ENCODE peak calls at places on chromosome 10, in five cellular contexts. One of them, this sample, is unnamed. For H3K4me1, the result is how much of the 10 kb centered on the place peaks cover.

GRCh38 chr10:126902157-126902556 is 3.1 kb upstream of the DOCK1 start:
- DNase-seq in IMR-90: peak
- DNase-seq in fibroblast of lung: peak
- DNase-seq in A549: peak
- DNase-seq in neuronal stem cell: no peak
- DNase-seq in this sample: peak

GRCh38 chr10:129765664-129766550 is 198.2 kb downstream of the EBF3 start:
- DNase-seq in A549: no peak
- DNase-seq in neuronal stem cell: no peak
- DNase-seq in fibroblast of lung: no peak
- DNase-seq in IMR-90: no peak
- DNase-seq in this sample: no peak

GRCh38 chr10:34403512-34403911 is 411.6 kb downstream of the PARD3 start:
- DNase-seq in neuronal stem cell: no peak
- DNase-seq in IMR-90: peak
- DNase-seq in A549: no peak
- DNase-seq in fibroblast of lung: peak
- DNase-seq in this sample: no peak

GRCh38 chr10:100560248-100560647 is 24.5 kb downstream of the HIF1AN start:
- DNase-seq in A549: no peak
- DNase-seq in fibroblast of lung: no peak
- DNase-seq in neuronal stem cell: no peak
- DNase-seq in IMR-90: no peak
- DNase-seq in this sample: no peak

GRCh38 chr10:29105516-29106215 is 183.2 kb upstream of the LYZL1 start:
- DNase-seq in IMR-90: peak
- DNase-seq in fibroblast of lung: peak
- DNase-seq in neuronal stem cell: no peak
- DNase-seq in A549: peak
- DNase-seq in this sample: peak

GRCh38 chr10:62050941-62051433 is 149.5 kb downstream of the ARID5B start:
- DNase-seq in neuronal stem cell: no peak
- DNase-seq in fibroblast of lung: peak
- DNase-seq in IMR-90: peak
- DNase-seq in A549: peak
- DNase-seq in this sample: peak

GRCh38 chr10:133182190-133182589 is 22.2 kb downstream of the KNDC1 start:
- DNase-seq in fibroblast of lung: no peak
- DNase-seq in A549: no peak
- DNase-seq in neuronal stem cell: no peak
- DNase-seq in IMR-90: no peak
- DNase-seq in this sample: no peak

GRCh38 chr10:30491204-30491603 is 57.2 kb downstream of the MAP3K8 start:
- DNase-seq in fibroblast of lung: peak
- DNase-seq in neuronal stem cell: no peak
- DNase-seq in A549: no peak
- DNase-seq in IMR-90: peak
- DNase-seq in this sample: peak

GRCh38 chr10:21122907-21123306 is 225.8 kb upstream of the NEBL start:
- DNase-seq in A549: no peak
- DNase-seq in fibroblast of lung: no peak
- DNase-seq in neuronal stem cell: no peak
- DNase-seq in IMR-90: no peak
- DNase-seq in this sample: no peak

GRCh38 chr10:130138479-130138866 is 2.3 kb downstream of the GLRX3 start:
- DNase-seq in neuronal stem cell: no peak
- DNase-seq in IMR-90: peak
- DNase-seq in fibroblast of lung: peak
- DNase-seq in A549: peak
- DNase-seq in this sample: peak

GRCh38 chr10:128151031-128151430 is 24.8 kb upstream of the MKI67 start:
- DNase-seq in IMR-90: no peak
- DNase-seq in neuronal stem cell: no peak
- DNase-seq in fibroblast of lung: no peak
- DNase-seq in A549: no peak
- DNase-seq in this sample: no peak

GRCh38 chr10:133261726-133262325 is 14.8 kb downstream of the ADAM8 start:
- DNase-seq in fibroblast of lung: peak
- DNase-seq in A549: peak
- DNase-seq in IMR-90: peak
- DNase-seq in neuronal stem cell: no peak
- DNase-seq in this sample: peak

GRCh38 chr10:59887972-59888640 is 18.2 kb downstream of the CCDC6 start:
- DNase-seq in neuronal stem cell: no peak
- DNase-seq in A549: no peak
- DNase-seq in fibroblast of lung: no peak
- DNase-seq in IMR-90: no peak
- DNase-seq in this sample: no peak

GRCh38 chr10:22701132-22701851 is 13.1 kb downstream of the PIP4K2A start:
- DNase-seq in neuronal stem cell: no peak
- DNase-seq in IMR-90: no peak
- DNase-seq in fibroblast of lung: no peak
- DNase-seq in A549: no peak
- DNase-seq in this sample: no peak

GRCh38 chr10:43754569-43755260 is 106.0 kb upstream of the ZNF32 start:
- DNase-seq in neuronal stem cell: no peak
- DNase-seq in fibroblast of lung: no peak
- DNase-seq in A549: no peak
- DNase-seq in IMR-90: no peak
- DNase-seq in this sample: no peak

GRCh38 chr10:43679509-43679908 is 30.8 kb upstream of the ZNF32 start:
- DNase-seq in neuronal stem cell: no peak
- DNase-seq in fibroblast of lung: peak
- DNase-seq in A549: no peak
- DNase-seq in IMR-90: no peak
- DNase-seq in this sample: no peak

GRCh38 chr10:121154846-121155245 is 303.7 kb downstream of the WDR11 start:
- DNase-seq in IMR-90: no peak
- DNase-seq in neuronal stem cell: no peak
- DNase-seq in fibroblast of lung: no peak
- DNase-seq in A549: no peak
- DNase-seq in this sample: peak

GRCh38 chr10:22723783-22724182 is 9.4 kb upstream of the PIP4K2A start:
- DNase-seq in fibroblast of lung: no peak
- DNase-seq in neuronal stem cell: no peak
- DNase-seq in A549: no peak
- DNase-seq in IMR-90: no peak
- DNase-seq in this sample: no peak

GRCh38 chr10:60414877-60415585 is 25.4 kb upstream of the ANK3 start:
- DNase-seq in fibroblast of lung: peak
- DNase-seq in A549: peak
- DNase-seq in IMR-90: peak
- DNase-seq in neuronal stem cell: no peak
- DNase-seq in this sample: peak

GRCh38 chr10:30727524-30727923 is 98.0 kb upstream of the LYZL2 start:
- DNase-seq in IMR-90: no peak
- DNase-seq in A549: no peak
- DNase-seq in neuronal stem cell: no peak
- DNase-seq in fibroblast of lung: no peak
- DNase-seq in this sample: no peak

GRCh38 chr10:99395750-99396445 is 34.5 kb downstream of the GOT1 start:
- DNase-seq in IMR-90: peak
- DNase-seq in neuronal stem cell: no peak
- DNase-seq in A549: no peak
- DNase-seq in fibroblast of lung: peak
- DNase-seq in this sample: peak

GRCh38 chr10:100370561-100370975 is 23.5 kb downstream of the SCD start:
- DNase-seq in neuronal stem cell: no peak
- DNase-seq in IMR-90: peak
- DNase-seq in fibroblast of lung: peak
- DNase-seq in A549: no peak
- DNase-seq in this sample: peak

GRCh38 chr10:120998251-120998650 is 147.1 kb downstream of the WDR11 start:
- DNase-seq in IMR-90: no peak
- DNase-seq in A549: no peak
- DNase-seq in neuronal stem cell: no peak
- DNase-seq in fibroblast of lung: no peak
- DNase-seq in this sample: no peak

GRCh38 chr10:25875555-25876165 is 58.4 kb upstream of the MYO3A start:
- DNase-seq in fibroblast of lung: peak
- DNase-seq in IMR-90: peak
- DNase-seq in neuronal stem cell: peak
- DNase-seq in A549: peak
- DNase-seq in this sample: peak

GRCh38 chr10:94279835-94280709 is 82.7 kb downstream of the NOC3L start:
- DNase-seq in A549: peak
- DNase-seq in IMR-90: peak
- DNase-seq in fibroblast of lung: peak
- DNase-seq in neuronal stem cell: peak
- DNase-seq in this sample: peak

GRCh38 chr10:89118091-89118490 is 89.0 kb downstream of the CH25H start:
- DNase-seq in neuronal stem cell: no peak
- DNase-seq in IMR-90: peak
- DNase-seq in A549: no peak
- DNase-seq in fibroblast of lung: peak
- DNase-seq in this sample: peak

GRCh38 chr10:18651324-18652007 is at the start of gene NSUN6:
- DNase-seq in A549: peak
- DNase-seq in fibroblast of lung: peak
- DNase-seq in IMR-90: peak
- DNase-seq in neuronal stem cell: peak
- DNase-seq in this sample: peak

GRCh38 chr10:104862-105565 is 30.2 kb upstream of the ZMYND11 start:
- DNase-seq in fibroblast of lung: no peak
- DNase-seq in neuronal stem cell: no peak
- DNase-seq in IMR-90: no peak
- DNase-seq in A549: no peak
- DNase-seq in this sample: no peak

GRCh38 chr10:20110435-20111119 is 294.3 kb downstream of the PLXDC2 start:
- DNase-seq in A549: no peak
- DNase-seq in fibroblast of lung: no peak
- DNase-seq in IMR-90: no peak
- DNase-seq in neuronal stem cell: no peak
- DNase-seq in this sample: no peak

GRCh38 chr10:23419201-23419600 is 19.7 kb upstream of the OTUD1 start:
- DNase-seq in fibroblast of lung: no peak
- DNase-seq in IMR-90: no peak
- DNase-seq in A549: no peak
- DNase-seq in neuronal stem cell: no peak
- DNase-seq in this sample: no peak

GRCh38 chr10:70440296-70441160 is 953 bp downstream of the NODAL start:
- DNase-seq in neuronal stem cell: no peak
- DNase-seq in fibroblast of lung: no peak
- DNase-seq in IMR-90: no peak
- DNase-seq in A549: no peak
- DNase-seq in this sample: no peak

DNA sequence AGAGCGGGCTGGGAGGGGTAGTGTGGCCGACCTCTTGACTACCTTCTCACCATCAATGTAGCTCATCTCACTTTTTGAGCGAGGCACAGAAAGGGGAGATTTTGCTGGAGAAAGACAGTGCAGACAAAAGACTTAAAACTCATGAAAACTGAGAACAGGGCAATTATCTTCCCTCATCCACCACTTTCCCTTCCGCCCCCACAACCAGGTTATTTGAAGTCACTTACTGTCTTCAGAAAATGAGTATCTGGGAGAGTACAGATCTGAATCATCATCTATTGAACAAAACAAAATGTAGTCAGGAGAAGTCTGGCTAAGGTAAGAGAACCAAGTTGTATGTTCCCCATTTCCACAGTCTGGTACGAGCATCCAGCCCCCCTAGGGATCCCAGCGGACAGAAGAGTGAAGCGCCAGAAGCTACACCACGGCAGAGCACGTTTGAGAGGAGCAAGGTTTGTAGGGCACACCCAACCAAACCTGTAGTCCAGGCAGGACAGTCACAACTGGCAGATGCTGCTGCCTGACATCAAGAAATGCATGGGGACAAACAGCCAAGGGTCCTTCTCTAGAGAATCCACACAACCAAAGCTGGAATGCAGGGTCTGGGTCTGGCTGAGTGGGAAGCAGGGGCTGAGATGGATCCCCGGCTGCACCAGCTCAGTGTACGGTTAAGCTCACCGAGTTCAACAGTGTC is 93.4 kb upstream of the PDLIM1 start:
- DNase-seq in IMR-90: no peak
- DNase-seq in A549: no peak
- DNase-seq in fibroblast of lung: no peak
- DNase-seq in neuronal stem cell: no peak
- DNase-seq in this sample: no peak
- H3K4me1 ChIP-seq in IMR-90: under half
- H3K4me1 ChIP-seq in A549: under half
- H3K4me1 ChIP-seq in fibroblast of lung: under half
- H3K4me1 ChIP-seq in neuronal stem cell: under half
- H3K4me1 ChIP-seq in this sample: under half

GRCh38 chr10:63438506-63439498 is 27.0 kb downstream of the JMJD1C start:
- DNase-seq in A549: no peak
- DNase-seq in neuronal stem cell: no peak
- DNase-seq in IMR-90: peak
- DNase-seq in fibroblast of lung: peak
- DNase-seq in this sample: no peak
- H3K4me1 ChIP-seq in A549: under half
- H3K4me1 ChIP-seq in neuronal stem cell: under half
- H3K4me1 ChIP-seq in IMR-90: under half
- H3K4me1 ChIP-seq in fibroblast of lung: under half
- H3K4me1 ChIP-seq in this sample: under half

DNA sequence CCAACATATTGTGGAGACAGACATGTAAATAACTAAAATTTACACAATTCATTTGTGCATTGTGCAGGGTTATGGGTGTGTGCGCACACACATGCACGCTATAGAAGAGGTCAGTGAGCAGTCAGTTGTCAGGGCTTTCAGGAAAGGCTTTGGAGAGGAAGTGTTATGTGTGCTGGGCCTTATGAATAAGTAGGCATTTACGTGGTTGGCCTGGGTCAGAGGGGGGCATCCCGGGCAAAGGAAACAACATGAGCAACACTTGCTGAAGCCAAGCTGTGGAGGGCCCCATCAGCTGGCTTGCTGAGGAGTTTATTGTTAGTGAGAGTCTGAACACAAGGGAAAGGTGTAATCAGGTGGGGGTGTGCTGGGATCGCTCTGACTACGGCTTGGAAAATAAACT is 4.2 kb downstream of the PRXL2A start:
- DNase-seq in IMR-90: no peak
- DNase-seq in fibroblast of lung: no peak
- DNase-seq in A549: no peak
- DNase-seq in neuronal stem cell: no peak
- DNase-seq in this sample: no peak
- H3K4me1 ChIP-seq in IMR-90: under half
- H3K4me1 ChIP-seq in fibroblast of lung: under half
- H3K4me1 ChIP-seq in A549: under half
- H3K4me1 ChIP-seq in neuronal stem cell: under half
- H3K4me1 ChIP-seq in this sample: under half

DNA sequence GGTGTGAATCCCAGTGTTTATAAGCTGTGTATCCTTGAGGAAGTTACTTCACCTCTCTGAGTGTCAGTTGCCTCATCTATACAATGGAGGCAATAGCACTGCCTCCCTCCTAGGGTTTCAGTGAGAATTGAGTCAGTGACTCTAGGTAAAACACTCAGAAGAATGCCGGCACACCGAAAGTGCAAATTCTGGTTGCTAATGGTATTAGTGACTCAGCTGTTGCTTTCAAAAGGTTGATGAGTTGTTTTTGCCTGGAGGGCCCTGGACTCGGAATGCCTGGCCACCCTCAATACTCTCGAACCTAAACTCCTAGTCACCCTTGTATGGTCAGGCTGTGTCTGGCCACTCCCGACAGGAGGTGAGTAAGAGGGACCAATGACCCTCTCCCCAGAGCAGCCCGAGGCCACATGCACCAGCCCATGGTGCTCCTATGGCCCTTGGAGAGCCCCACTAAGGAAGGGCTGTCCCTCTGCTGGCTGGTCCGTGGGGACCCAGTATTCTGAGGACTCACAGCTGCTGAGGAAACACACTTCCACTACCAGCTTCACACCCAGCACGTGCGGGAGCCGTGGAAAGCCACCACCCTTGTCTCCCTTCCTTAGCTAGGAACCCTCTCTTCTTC is 60.2 kb downstream of the CALML3 start:
- DNase-seq in A549: peak
- DNase-seq in IMR-90: peak
- DNase-seq in neuronal stem cell: no peak
- DNase-seq in fibroblast of lung: no peak
- DNase-seq in this sample: peak
- H3K4me1 ChIP-seq in A549: under half
- H3K4me1 ChIP-seq in IMR-90: under half
- H3K4me1 ChIP-seq in neuronal stem cell: under half
- H3K4me1 ChIP-seq in fibroblast of lung: under half
- H3K4me1 ChIP-seq in this sample: under half

This sample was measured in foreskin keratinocyte.